ENCODE peak calls at places on chromosomes 13 and 19, in seven cellular contexts. O, U, M, X, K, G and N are unnamed samples.

GRCh38 chr19:43636121-43636683 is 3.4 kb downstream of the CADM4 start:
- DNase-seq in O (no peak), U (no peak), M (no peak), X (no peak), K (peak), G (no peak), N (no peak)

GRCh38 chr19:52398091-52398461 is 427 bp downstream of the ZNF528 start:
- DNase-seq in O (no peak), U (no peak), M (no peak), X (peak), K (no peak), G (peak), N (no peak)

GRCh38 chr13:99857738-99858137 is 113.8 kb downstream of the ZIC5 start:
- DNase-seq in O (no peak), U (no peak), M (no peak), X (no peak), K (no peak), G (no peak), N (no peak)

GRCh38 chr13:106530907-106531520 is 4.4 kb downstream of the EFNB2 start:
- DNase-seq in O (no peak), U (no peak), M (no peak), X (no peak), K (no peak), G (no peak), N (no peak)

GRCh38 chr13:57624565-57625435 is 6.7 kb upstream of the PCDH17 start:
- DNase-seq in O (no peak), U (no peak), M (peak), X (no peak), K (peak), G (no peak), N (peak)

GRCh38 chr13:83733293-83733692 is 149.0 kb downstream of the SLITRK1 start:
- DNase-seq in O (no peak), U (no peak), M (no peak), X (no peak), K (no peak), G (no peak), N (no peak)

GRCh38 chr19:49896863-49897621 is at the start of gene IL4I1:
- DNase-seq in O (no peak), U (no peak), M (no peak), X (no peak), K (no peak), G (peak), N (peak)

GRCh38 chr13:32415019-32415418 is 12.9 kb downstream of the N4BP2L1 start:
- DNase-seq in O (no peak), U (no peak), M (no peak), X (no peak), K (no peak), G (no peak), N (no peak)

GRCh38 chr19:43438291-43439162 is 23.8 kb downstream of the TEX101 start:
- DNase-seq in O (peak), U (no peak), M (peak), X (no peak), K (no peak), G (no peak), N (no peak)

GRCh38 chr19:14614099-14614412 is 31.2 kb downstream of the CLEC17A start:
- DNase-seq in O (no peak), U (no peak), M (no peak), X (no peak), K (no peak), G (no peak), N (no peak)

DNA sequence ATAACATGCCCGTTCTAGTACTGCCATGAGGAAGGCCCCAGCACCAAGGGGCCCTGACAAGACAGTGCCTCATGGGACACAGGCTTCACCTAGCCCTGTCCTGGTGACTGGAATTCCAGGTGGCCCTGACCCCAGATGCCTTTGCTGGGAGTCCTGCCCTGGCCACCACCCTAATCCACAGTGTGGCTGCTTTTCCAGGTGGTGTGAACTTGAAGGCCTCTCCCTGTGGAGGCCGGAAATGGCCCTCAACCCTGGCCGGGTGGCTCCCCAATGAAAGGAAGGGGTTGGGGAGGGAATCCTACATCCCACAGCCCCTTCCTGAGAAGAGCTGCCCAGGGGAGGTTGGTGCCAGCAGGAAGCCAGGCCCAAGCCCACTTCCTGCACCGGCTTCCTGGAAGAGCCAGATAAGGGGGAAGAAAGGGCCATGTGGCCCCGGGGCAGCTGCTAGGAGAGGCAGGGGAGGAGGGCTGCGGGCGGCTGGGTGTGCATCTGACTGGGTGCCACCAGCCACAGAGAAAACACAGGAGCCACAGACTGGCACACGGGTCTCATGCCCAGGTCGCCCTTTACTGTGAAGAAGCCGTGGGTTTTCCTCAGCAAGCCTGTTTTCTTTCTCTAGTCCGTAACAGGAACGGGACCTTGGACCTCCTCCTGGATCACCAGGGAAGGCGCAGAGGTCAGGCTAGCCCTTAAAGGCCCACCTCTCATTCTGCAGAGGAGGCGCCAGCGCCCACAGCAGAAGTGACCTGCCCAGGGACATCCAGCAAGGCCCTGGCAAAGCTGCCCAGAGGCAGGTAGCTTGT is 4.7 kb downstream of the LSM4 start:
- DNase-seq in O (no peak), U (no peak), M (no peak), X (no peak), K (no peak), G (peak), N (no peak)
- H3K27ac ChIP-seq in O (peak), U (no peak), M (no peak), X (peak), K (no peak), G (peak), N (no peak)

GRCh38 chr19:2529473-2529918 is 53.6 kb downstream of the GADD45B start:
- DNase-seq in O (no peak), U (peak), M (peak), X (peak), K (no peak), G (no peak), N (no peak)

GRCh38 chr19:2528543-2529173 is 52.7 kb downstream of the GADD45B start:
- DNase-seq in O (no peak), U (no peak), M (no peak), X (peak), K (no peak), G (no peak), N (no peak)

GRCh38 chr19:2527171-2527570 is 51.2 kb downstream of the GADD45B start:
- DNase-seq in O (no peak), U (no peak), M (no peak), X (no peak), K (no peak), G (no peak), N (no peak)

GRCh38 chr19:2524840-2525723 is 49.2 kb downstream of the GADD45B start:
- DNase-seq in O (no peak), U (peak), M (peak), X (peak), K (no peak), G (no peak), N (no peak)

GRCh38 chr19:2527716-2528115 is 51.8 kb downstream of the GADD45B start:
- DNase-seq in O (no peak), U (no peak), M (no peak), X (no peak), K (no peak), G (no peak), N (no peak)
- H3K27ac ChIP-seq in O (no peak), U (no peak), M (no peak), X (no peak), K (no peak), G (no peak), N (no peak)

GRCh38 chr13:113840541-113841354 is 23.1 kb downstream of the GAS6 start:
- DNase-seq in O (no peak), U (no peak), M (no peak), X (peak), K (no peak), G (no peak), N (no peak)

GRCh38 chr13:113843063-113843654 is 20.7 kb downstream of the GAS6 start:
- DNase-seq in O (peak), U (peak), M (no peak), X (peak), K (no peak), G (no peak), N (peak)

GRCh38 chr13:113842336-113843062 is 21.4 kb downstream of the GAS6 start:
- DNase-seq in O (peak), U (peak), M (no peak), X (peak), K (no peak), G (no peak), N (no peak)

GRCh38 chr13:113839536-113840204 is 24.2 kb downstream of the GAS6 start:
- DNase-seq in O (no peak), U (no peak), M (no peak), X (peak), K (no peak), G (no peak), N (no peak)

GRCh38 chr13:113841355-113841653 is 22.6 kb downstream of the GAS6 start:
- DNase-seq in O (no peak), U (no peak), M (no peak), X (no peak), K (no peak), G (no peak), N (no peak)
- H3K27ac ChIP-seq in O (peak), U (no peak), M (no peak), X (peak), K (no peak), G (no peak), N (no peak)

GRCh38 chr13:48530833-48531232 is 2.0 kb downstream of the RCBTB2 start:
- DNase-seq in O (no peak), U (no peak), M (no peak), X (no peak), K (no peak), G (no peak), N (no peak)
- H3K27ac ChIP-seq in O (peak), U (no peak), M (no peak), X (no peak), K (no peak), G (no peak), N (no peak)

DNA sequence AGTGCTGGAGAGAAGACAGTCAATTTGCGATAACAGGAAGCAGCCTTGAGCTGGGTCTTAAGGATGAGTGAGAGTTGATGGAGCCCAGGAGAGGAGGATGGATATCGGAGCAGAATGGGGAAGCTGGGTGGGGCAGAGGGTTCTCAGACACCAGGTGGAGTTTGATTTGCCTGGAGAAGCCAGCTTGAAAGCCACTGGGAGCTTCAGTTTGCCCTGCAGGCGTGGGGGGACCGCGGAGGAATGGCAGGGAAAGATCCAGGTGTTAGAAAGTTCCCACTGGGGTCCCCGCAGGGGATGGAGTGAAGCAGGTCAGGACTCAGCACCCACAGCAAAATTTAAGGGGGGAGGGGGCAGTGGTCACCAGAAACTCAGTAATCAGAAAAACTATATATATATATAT is 887 bp upstream of the CDC42EP5 start:
- DNase-seq in O (no peak), U (no peak), M (no peak), X (no peak), K (no peak), G (no peak), N (no peak)
- H3K27ac ChIP-seq in O (peak), U (no peak), M (no peak), X (no peak), K (no peak), G (no peak), N (peak)

DNA sequence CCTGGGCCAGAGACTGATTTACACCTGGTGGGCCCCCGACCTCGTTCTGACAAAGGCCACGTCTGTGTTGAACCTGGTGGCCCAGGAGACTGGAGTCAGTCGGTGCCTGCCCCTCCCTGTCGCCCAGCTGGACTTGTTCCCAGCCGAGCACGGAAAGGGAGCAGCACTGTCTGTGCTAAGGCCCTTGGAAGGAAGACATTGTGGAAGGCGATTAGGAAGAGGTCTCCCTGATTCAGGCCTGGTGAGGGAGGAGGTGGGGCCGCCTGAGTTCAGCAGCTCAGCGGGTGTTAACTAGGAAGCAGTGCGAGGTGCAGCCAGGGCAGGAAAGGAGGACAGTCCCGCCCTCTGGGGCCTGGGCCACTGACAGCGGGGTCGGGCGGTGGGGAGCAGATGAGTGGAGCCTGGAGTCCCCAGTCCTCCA is 64.7 kb downstream of the GPR12 start:
- DNase-seq in O (no peak), U (no peak), M (no peak), X (peak), K (no peak), G (no peak), N (no peak)
- H3K27ac ChIP-seq in O (no peak), U (no peak), M (no peak), X (no peak), K (no peak), G (no peak), N (no peak)